ENCODE peak calls at places on chromosomes 5 and 9, in six cellular contexts. One of them, this sample, is unnamed.

GRCh38 chr5:10482791-10483530 is 41.3 kb downstream of the ROPN1L start:
- DNase-seq in A673: no peak
- DNase-seq in A549: no peak
- DNase-seq in heart left ventricle: no peak
- DNase-seq in aorta: no peak
- DNase-seq in stomach: no peak
- DNase-seq in this sample: no peak

GRCh38 chr5:169970911-169971436 is 9.3 kb downstream of the INSYN2B start:
- DNase-seq in A673: peak; percentile 81
- DNase-seq in A549: peak; percentile 79
- DNase-seq in heart left ventricle: peak; percentile 37
- DNase-seq in aorta: peak; percentile 74
- DNase-seq in stomach: no peak
- DNase-seq in this sample: no peak

GRCh38 chr5:22480305-22480704 is 372.8 kb downstream of the CDH12 start:
- DNase-seq in A673: no peak
- DNase-seq in A549: no peak
- DNase-seq in heart left ventricle: no peak
- DNase-seq in aorta: no peak
- DNase-seq in stomach: no peak
- DNase-seq in this sample: no peak

GRCh38 chr5:151662805-151663204 is 23.9 kb downstream of the SPARC start:
- DNase-seq in A673: no peak
- DNase-seq in A549: no peak
- DNase-seq in heart left ventricle: no peak
- DNase-seq in aorta: no peak
- DNase-seq in stomach: no peak
- DNase-seq in this sample: no peak

GRCh38 chr5:179256229-179257189 is 88.8 kb downstream of the ADAMTS2 start:
- DNase-seq in A673: no peak
- DNase-seq in A549: no peak
- DNase-seq in heart left ventricle: no peak
- DNase-seq in aorta: peak; percentile 50
- DNase-seq in stomach: no peak
- DNase-seq in this sample: no peak

GRCh38 chr9:83544002-83544698 is 5.9 kb upstream of the FRMD3 start:
- DNase-seq in A673: peak; percentile 82
- DNase-seq in A549: peak; percentile 42
- DNase-seq in heart left ventricle: peak; percentile 50
- DNase-seq in aorta: no peak
- DNase-seq in stomach: peak; percentile 29
- DNase-seq in this sample: no peak

GRCh38 chr9:70111042-70111602 is 67.5 kb downstream of the MAMDC2 start:
- DNase-seq in A673: peak; percentile 58
- DNase-seq in A549: peak; percentile 27
- DNase-seq in heart left ventricle: peak; percentile 79
- DNase-seq in aorta: peak; percentile 89
- DNase-seq in stomach: peak; percentile 80
- DNase-seq in this sample: peak; percentile 70

GRCh38 chr9:32251539-32251938 is 132.9 kb upstream of the ACO1 start:
- DNase-seq in A673: peak; percentile 65
- DNase-seq in A549: peak; percentile 22
- DNase-seq in heart left ventricle: no peak
- DNase-seq in aorta: no peak
- DNase-seq in stomach: peak; percentile 41
- DNase-seq in this sample: peak; percentile 59

GRCh38 chr9:133702798-133703570 is 35.2 kb downstream of the SARDH start:
- DNase-seq in A673: no peak
- DNase-seq in A549: no peak
- DNase-seq in heart left ventricle: no peak
- DNase-seq in aorta: peak; percentile 47
- DNase-seq in stomach: no peak
- DNase-seq in this sample: no peak

GRCh38 chr5:124034301-124034700 is 522.3 kb downstream of the CSNK1G3 start:
- DNase-seq in A673: no peak
- DNase-seq in A549: no peak
- DNase-seq in heart left ventricle: no peak
- DNase-seq in aorta: no peak
- DNase-seq in stomach: no peak
- DNase-seq in this sample: no peak

GRCh38 chr9:134188421-134189166 is 24.2 kb upstream of the RNU6ATAC start:
- DNase-seq in A673: no peak
- DNase-seq in A549: no peak
- DNase-seq in heart left ventricle: peak; percentile 58
- DNase-seq in aorta: peak; percentile 50
- DNase-seq in stomach: no peak
- DNase-seq in this sample: no peak

GRCh38 chr5:88089757-88090390 is 178.8 kb downstream of the TMEM161B start:
- DNase-seq in A673: no peak
- DNase-seq in A549: no peak
- DNase-seq in heart left ventricle: no peak
- DNase-seq in aorta: no peak
- DNase-seq in stomach: no peak
- DNase-seq in this sample: no peak

GRCh38 chr5:173736923-173737412 is 120.5 kb upstream of the BOD1 start:
- DNase-seq in A673: no peak
- DNase-seq in A549: no peak
- DNase-seq in heart left ventricle: no peak
- DNase-seq in aorta: no peak
- DNase-seq in stomach: peak; percentile 34
- DNase-seq in this sample: no peak

GRCh38 chr5:2299388-2300220 is 416.9 kb upstream of the IRX4 start:
- DNase-seq in A673: no peak
- DNase-seq in A549: no peak
- DNase-seq in heart left ventricle: no peak
- DNase-seq in aorta: no peak
- DNase-seq in stomach: no peak
- DNase-seq in this sample: no peak

GRCh38 chr9:10094563-10094962 is 518.2 kb downstream of the PTPRD start:
- DNase-seq in A673: no peak
- DNase-seq in A549: no peak
- DNase-seq in heart left ventricle: no peak
- DNase-seq in aorta: no peak
- DNase-seq in stomach: no peak
- DNase-seq in this sample: no peak

GRCh38 chr5:148641735-148642134 is 12.6 kb downstream of the HTR4 start:
- DNase-seq in A673: no peak
- DNase-seq in A549: no peak
- DNase-seq in heart left ventricle: no peak
- DNase-seq in aorta: no peak
- DNase-seq in stomach: no peak
- DNase-seq in this sample: no peak

GRCh38 chr5:173746050-173746449 is 129.6 kb upstream of the BOD1 start:
- DNase-seq in A673: no peak
- DNase-seq in A549: no peak
- DNase-seq in heart left ventricle: no peak
- DNase-seq in aorta: no peak
- DNase-seq in stomach: no peak
- DNase-seq in this sample: no peak

GRCh38 chr5:170330568-170331054 is 33.0 kb upstream of the LCP2 start:
- DNase-seq in A673: no peak
- DNase-seq in A549: no peak
- DNase-seq in heart left ventricle: no peak
- DNase-seq in aorta: peak; percentile 54
- DNase-seq in stomach: no peak
- DNase-seq in this sample: no peak

GRCh38 chr5:14256756-14257393 is 113.7 kb downstream of the TRIO start:
- DNase-seq in A673: no peak
- DNase-seq in A549: no peak
- DNase-seq in heart left ventricle: no peak
- DNase-seq in aorta: no peak
- DNase-seq in stomach: no peak
- DNase-seq in this sample: no peak

GRCh38 chr9:72454871-72455471 is 66.4 kb upstream of the TMC1 start:
- DNase-seq in A673: peak; percentile 41
- DNase-seq in A549: no peak
- DNase-seq in heart left ventricle: no peak
- DNase-seq in aorta: no peak
- DNase-seq in stomach: no peak
- DNase-seq in this sample: peak; percentile 75

GRCh38 chr5:1524799-1525623 is 1.3 kb upstream of the LPCAT1 start:
- DNase-seq in A673: no peak
- DNase-seq in A549: no peak
- DNase-seq in heart left ventricle: peak; percentile 28
- DNase-seq in aorta: peak; percentile 48
- DNase-seq in stomach: peak; percentile 23
- DNase-seq in this sample: no peak

GRCh38 chr5:149932445-149933350 is 11.9 kb downstream of the PDE6A start:
- DNase-seq in A673: no peak
- DNase-seq in A549: peak; percentile 54
- DNase-seq in heart left ventricle: no peak
- DNase-seq in aorta: no peak
- DNase-seq in stomach: peak; percentile 31
- DNase-seq in this sample: no peak

GRCh38 chr9:21119093-21119770 is 22.4 kb downstream of the IFNW1 start:
- DNase-seq in A673: no peak
- DNase-seq in A549: no peak
- DNase-seq in heart left ventricle: no peak
- DNase-seq in aorta: peak; percentile 54
- DNase-seq in stomach: no peak
- DNase-seq in this sample: no peak

GRCh38 chr9:2290382-2290781 is 275.2 kb downstream of the SMARCA2 start:
- DNase-seq in A673: no peak
- DNase-seq in A549: no peak
- DNase-seq in heart left ventricle: no peak
- DNase-seq in aorta: no peak
- DNase-seq in stomach: no peak
- DNase-seq in this sample: no peak

GRCh38 chr9:128310461-128310860 is 11.8 kb downstream of the TRUB2 start:
- DNase-seq in A673: no peak
- DNase-seq in A549: no peak
- DNase-seq in heart left ventricle: peak; percentile 80
- DNase-seq in aorta: no peak
- DNase-seq in stomach: peak; percentile 68
- DNase-seq in this sample: no peak

DNA sequence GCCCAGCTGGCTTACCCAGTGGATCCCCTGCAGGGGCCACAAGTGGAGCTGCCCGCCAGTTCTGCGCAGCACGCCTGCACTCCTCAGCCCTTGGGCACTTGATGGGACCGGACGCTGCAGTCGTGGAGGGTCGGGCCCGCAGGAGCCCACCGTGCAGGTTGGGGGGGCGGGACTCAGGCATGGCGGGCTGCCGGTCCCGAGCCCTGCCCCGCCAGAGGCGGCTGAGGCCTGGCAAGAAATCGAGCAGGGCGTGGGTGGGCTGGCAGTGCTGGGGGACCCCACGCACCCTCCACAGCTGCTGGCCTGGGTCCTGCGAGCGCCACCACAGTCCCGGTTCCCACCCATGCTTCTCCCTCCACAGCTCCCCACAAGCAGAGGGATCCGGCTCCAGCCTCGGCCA is 19.2 kb upstream of the BTNL3 start:
- DNase-seq in A673: no peak
- DNase-seq in A549: no peak
- DNase-seq in heart left ventricle: no peak
- DNase-seq in aorta: no peak
- DNase-seq in stomach: no peak
- DNase-seq in this sample: no peak
- H3K4me3 ChIP-seq in A673: no peak overlapping the region
- H3K4me3 ChIP-seq in A549: no peak overlapping the region
- H3K4me3 ChIP-seq in heart left ventricle: no peak overlapping the region
- H3K4me3 ChIP-seq in aorta: no peak overlapping the region
- H3K4me3 ChIP-seq in stomach: no peak overlapping the region
- H3K4me3 ChIP-seq in this sample: no peak overlapping the region

GRCh38 chr9:98229090-98229395 is 26.4 kb downstream of the TBC1D2 start:
- DNase-seq in A673: no peak
- DNase-seq in A549: no peak
- DNase-seq in heart left ventricle: no peak
- DNase-seq in aorta: no peak
- DNase-seq in stomach: no peak
- DNase-seq in this sample: no peak

GRCh38 chr9:98226968-98227367 is 28.5 kb downstream of the TBC1D2 start:
- DNase-seq in A673: no peak
- DNase-seq in A549: no peak
- DNase-seq in heart left ventricle: no peak
- DNase-seq in aorta: no peak
- DNase-seq in stomach: no peak
- DNase-seq in this sample: no peak

GRCh38 chr9:98227883-98228282 is 27.6 kb downstream of the TBC1D2 start:
- DNase-seq in A673: no peak
- DNase-seq in A549: no peak
- DNase-seq in heart left ventricle: no peak
- DNase-seq in aorta: peak; percentile 12
- DNase-seq in stomach: no peak
- DNase-seq in this sample: no peak

GRCh38 chr9:98229620-98230019 is 25.8 kb downstream of the TBC1D2 start:
- DNase-seq in A673: no peak
- DNase-seq in A549: no peak
- DNase-seq in heart left ventricle: no peak
- DNase-seq in aorta: no peak
- DNase-seq in stomach: no peak
- DNase-seq in this sample: no peak

GRCh38 chr9:98228392-98229089 is 26.9 kb downstream of the TBC1D2 start:
- DNase-seq in A673: no peak
- DNase-seq in A549: no peak
- DNase-seq in heart left ventricle: no peak
- DNase-seq in aorta: no peak
- DNase-seq in stomach: no peak
- DNase-seq in this sample: no peak
- H3K4me3 ChIP-seq in A673: no peak overlapping the region
- H3K4me3 ChIP-seq in A549: no peak overlapping the region
- H3K4me3 ChIP-seq in heart left ventricle: no peak overlapping the region
- H3K4me3 ChIP-seq in aorta: no peak overlapping the region
- H3K4me3 ChIP-seq in stomach: no peak overlapping the region
- H3K4me3 ChIP-seq in this sample: no peak overlapping the region

GRCh38 chr5:139651863-139652787 is 4.0 kb downstream of the CXXC5 start:
- DNase-seq in A673: peak; percentile 92
- DNase-seq in A549: peak; percentile 88
- DNase-seq in heart left ventricle: peak; percentile 76
- DNase-seq in aorta: peak; percentile 84
- DNase-seq in stomach: peak; percentile 86
- DNase-seq in this sample: no peak

GRCh38 chr5:139652788-139653241 is 4.7 kb downstream of the CXXC5 start:
- DNase-seq in A673: no peak
- DNase-seq in A549: no peak
- DNase-seq in heart left ventricle: no peak
- DNase-seq in aorta: no peak
- DNase-seq in stomach: no peak
- DNase-seq in this sample: no peak

GRCh38 chr5:139654875-139655491 is 6.8 kb downstream of the CXXC5 start:
- DNase-seq in A673: no peak
- DNase-seq in A549: no peak
- DNase-seq in heart left ventricle: peak; percentile 61
- DNase-seq in aorta: no peak
- DNase-seq in stomach: peak; percentile 66
- DNase-seq in this sample: no peak

GRCh38 chr5:139654464-139654863 is 6.3 kb downstream of the CXXC5 start:
- DNase-seq in A673: no peak
- DNase-seq in A549: no peak
- DNase-seq in heart left ventricle: no peak
- DNase-seq in aorta: no peak
- DNase-seq in stomach: no peak
- DNase-seq in this sample: no peak

GRCh38 chr5:139653616-139654015 is 5.5 kb downstream of the CXXC5 start:
- DNase-seq in A673: peak; percentile 77
- DNase-seq in A549: no peak
- DNase-seq in heart left ventricle: no peak
- DNase-seq in aorta: no peak
- DNase-seq in stomach: no peak
- DNase-seq in this sample: no peak
- H3K4me3 ChIP-seq in A673: peak overlapping the region; percentile 90
- H3K4me3 ChIP-seq in A549: no peak overlapping the region
- H3K4me3 ChIP-seq in heart left ventricle: no peak overlapping the region
- H3K4me3 ChIP-seq in aorta: no peak overlapping the region
- H3K4me3 ChIP-seq in stomach: no peak overlapping the region
- H3K4me3 ChIP-seq in this sample: no peak overlapping the region

GRCh38 chr5:51398875-51399635 is 15.8 kb downstream of the ISL1 start:
- DNase-seq in A673: no peak
- DNase-seq in A549: no peak
- DNase-seq in heart left ventricle: no peak
- DNase-seq in aorta: no peak
- DNase-seq in stomach: no peak
- DNase-seq in this sample: no peak
- H3K4me3 ChIP-seq in A673: peak overlapping the region; percentile 38
- H3K4me3 ChIP-seq in A549: no peak overlapping the region
- H3K4me3 ChIP-seq in heart left ventricle: no peak overlapping the region
- H3K4me3 ChIP-seq in aorta: no peak overlapping the region
- H3K4me3 ChIP-seq in stomach: peak overlapping the region; percentile 23
- H3K4me3 ChIP-seq in this sample: peak overlapping the region; percentile 34